ENCODE peak calls at places on chromosomes 16 and 17, in five cellular contexts. U is GM23338, F is WERI-Rb-1, D is tibial artery, X is tibial nerve. R is an unnamed sample. For H3K27me3, the result is how much of the 10 kb centered on the place peaks cover.

GRCh38 chr17:49230636-49231562 is at the start of gene PHOSPHO1:
- DNase-seq in X (peak), U (peak), F (peak), D (peak), R (peak)

GRCh38 chr16:85611455-85612190 is 1.5 kb upstream of the GSE1 start:
- DNase-seq in F (peak), U (peak), D (peak), X (peak), R (peak)

GRCh38 chr17:41962768-41963434 is 3.7 kb upstream of the CNP start:
- DNase-seq in U (peak), X (peak), D (peak), F (peak), R (peak)

GRCh38 chr16:84526794-84527485 is 22.5 kb upstream of the MEAK7 start:
- DNase-seq in F (peak), U (no peak), X (no peak), D (peak), R (no peak)

GRCh38 chr16:75644240-75645012 is 3.0 kb downstream of the KARS1 start:
- DNase-seq in U (no peak), X (no peak), D (no peak), F (peak), R (no peak)

GRCh38 chr16:64215730-64216129 is 906.1 kb downstream of the CDH11 start:
- DNase-seq in F (no peak), D (no peak), U (no peak), X (no peak), R (no peak)

GRCh38 chr16:26204138-26204537 is 512.4 kb downstream of the HS3ST4 start:
- DNase-seq in U (no peak), F (no peak), D (no peak), X (no peak), R (no peak)

GRCh38 chr17:16101440-16101839 is 101.8 kb downstream of the TTC19 start:
- DNase-seq in U (no peak), X (no peak), D (no peak), F (no peak), R (no peak)

GRCh38 chr16:85391769-85392583 is 221.1 kb upstream of the GSE1 start:
- DNase-seq in D (peak), X (no peak), U (no peak), F (no peak), R (no peak)

GRCh38 chr16:73122604-73123386 is 74.9 kb upstream of the ZFHX3 start:
- DNase-seq in D (peak), U (no peak), F (no peak), X (peak), R (peak)

GRCh38 chr16:10126686-10127085 is 55.5 kb downstream of the GRIN2A start:
- DNase-seq in X (no peak), F (no peak), D (no peak), U (no peak), R (no peak)

GRCh38 chr17:50807014-50807413 is 28.4 kb upstream of the WFIKKN2 start:
- DNase-seq in X (no peak), U (no peak), F (no peak), D (no peak), R (no peak)
- H3K27me3 ChIP-seq in X (under half), U (under half), F (under half), D (under half), R (under half)

DNA sequence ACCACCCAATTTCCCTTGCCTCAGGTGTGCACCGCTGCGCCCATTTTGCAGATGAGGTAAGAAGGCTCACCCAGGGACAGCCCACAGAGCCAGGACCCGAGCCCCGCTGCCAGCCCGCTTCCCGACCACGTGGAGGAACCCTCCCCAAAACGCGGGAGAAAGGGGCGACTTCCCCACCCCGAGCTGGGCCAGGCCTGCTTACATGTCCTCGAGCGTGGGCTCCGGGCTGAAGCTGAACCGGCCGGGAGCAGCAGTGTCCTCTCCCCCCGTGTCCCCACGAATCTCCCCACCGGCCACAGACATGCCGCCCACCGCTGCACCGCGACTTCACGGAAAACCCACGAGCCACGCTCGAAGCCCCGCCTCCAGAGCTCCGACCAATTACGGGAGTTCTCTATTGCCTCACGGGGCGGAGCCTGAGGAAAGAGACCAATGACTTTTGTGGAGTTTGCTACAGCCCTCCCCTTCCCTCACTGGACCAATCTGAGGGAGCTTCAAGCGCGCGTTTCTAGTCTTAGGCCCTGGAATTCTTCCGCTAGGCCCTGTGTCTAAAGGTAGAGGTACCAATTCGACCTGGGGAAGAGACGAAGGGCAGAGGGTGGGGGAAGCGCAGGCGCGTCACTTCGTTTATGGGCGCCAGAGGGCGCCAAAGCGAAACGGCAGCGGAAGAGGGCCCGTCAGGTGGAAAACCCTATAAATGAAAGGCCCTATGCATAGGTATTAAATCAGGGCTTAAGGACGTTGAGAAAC is at the start of gene DCTPP1:
- DNase-seq in F (peak), D (peak), X (peak), U (peak), R (peak)
- TF ChIP-seq CTCF in F (peak), D (peak), X (peak), U (peak), R (peak)

GRCh38 chr16:11236855-11237254 is 19.1 kb downstream of the SOCS1 start:
- DNase-seq in F (no peak), U (no peak), D (no peak), X (no peak), R (no peak)

GRCh38 chr16:11233727-11234376 is 22.2 kb downstream of the SOCS1 start:
- DNase-seq in F (no peak), D (no peak), U (peak), X (no peak), R (no peak)

GRCh38 chr16:11236441-11236840 is 19.6 kb downstream of the SOCS1 start:
- DNase-seq in D (no peak), F (no peak), X (no peak), U (no peak), R (no peak)

GRCh38 chr16:11235703-11235991 is 20.4 kb downstream of the SOCS1 start:
- DNase-seq in U (no peak), F (no peak), D (no peak), X (no peak), R (no peak)

DNA sequence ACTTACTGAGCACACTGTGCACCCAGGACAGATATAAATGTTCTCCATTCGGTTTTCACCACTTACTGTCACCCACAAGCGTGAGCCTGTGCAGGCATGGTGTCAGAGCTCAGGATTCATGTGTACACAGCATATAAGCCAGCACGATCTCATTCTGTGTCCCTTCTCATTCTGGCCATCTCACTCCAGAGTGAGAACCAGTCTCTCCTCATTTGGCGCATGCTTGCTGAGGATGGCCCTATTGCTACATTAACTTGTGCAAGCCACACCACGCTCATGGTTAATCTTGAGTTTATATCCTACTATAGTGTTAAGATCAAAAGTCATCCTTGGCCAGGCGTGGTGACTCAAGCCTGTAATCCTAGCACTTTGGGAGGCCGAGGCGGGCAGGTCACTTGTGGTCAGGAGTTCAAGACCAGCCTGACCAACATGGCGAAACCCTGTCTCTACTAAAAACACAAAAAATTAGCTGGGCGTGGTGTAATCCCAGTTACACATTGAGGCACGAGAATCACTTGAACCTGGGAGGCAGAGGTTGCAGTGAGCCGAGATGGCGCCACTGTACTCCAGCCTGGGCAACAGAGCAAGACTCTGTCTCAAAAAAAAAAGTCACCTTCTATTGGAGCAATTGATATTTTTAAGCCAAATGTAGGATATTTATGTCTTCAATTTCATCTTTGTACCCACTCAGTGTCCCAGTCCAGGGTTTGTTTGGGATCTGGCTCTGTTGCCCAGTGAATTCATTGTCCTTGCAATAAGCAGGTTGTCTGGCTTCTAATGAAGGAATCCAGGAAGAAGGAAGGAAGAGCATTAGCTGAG is 20.9 kb downstream of the SOCS1 start:
- DNase-seq in D (no peak), X (no peak), F (no peak), U (no peak), R (no peak)
- H3K27me3 ChIP-seq in D (under half), X (under half), F (under half), U (under half), R (under half)

DNA sequence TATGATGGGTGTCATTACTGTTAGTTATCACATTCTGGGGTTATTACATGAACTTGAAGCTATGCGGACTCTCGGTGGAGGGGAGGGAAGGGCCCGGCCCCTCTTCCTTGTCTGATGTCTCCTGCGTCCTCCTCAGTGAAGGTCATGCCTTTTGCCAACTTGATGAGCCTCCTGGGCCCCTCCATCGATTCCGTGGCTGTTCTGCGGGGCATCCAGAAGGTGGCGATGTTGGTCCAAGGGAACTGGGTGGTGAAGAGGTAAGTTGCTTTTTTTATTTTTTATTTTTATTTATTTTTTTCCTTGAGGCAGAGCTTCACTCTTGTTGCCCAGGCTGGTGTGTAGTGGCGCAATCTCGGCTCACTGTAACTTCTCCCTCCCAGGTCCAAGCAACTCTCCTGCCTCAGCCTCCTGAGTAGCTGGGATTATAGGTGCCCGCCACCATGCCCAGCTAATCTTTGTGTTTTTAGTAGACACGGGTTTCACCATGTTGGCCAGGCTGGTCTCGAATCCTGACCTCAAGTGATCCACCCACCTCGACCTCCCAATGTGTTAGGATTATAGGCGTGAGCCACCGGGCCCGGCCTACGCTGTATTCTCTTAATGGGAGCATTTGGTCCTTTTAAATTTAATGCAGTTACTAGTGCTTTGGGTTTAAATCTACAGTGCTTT is 21.6 kb downstream of the POLR3E start:
- DNase-seq in D (no peak), X (peak), U (peak), F (peak), R (no peak)
- TF ChIP-seq CTCF in D (peak), X (peak), U (peak), F (peak), R (peak)

R was measured in heart right ventricle.